ENCODE peak calls at places on chromosomes 12 and 14, in seven cellular contexts. One of them, this sample, is unnamed.

GRCh38 chr12:109447482-109447881 is 29.6 kb downstream of the KCTD10 start:
- DNase-seq in DMS153: no peak
- DNase-seq in GOT3: no peak
- DNase-seq in lung: no peak
- DNase-seq in CD8-positive, alpha-beta memory T cell: no peak
- DNase-seq in HEK293T: no peak
- DNase-seq in neural crest cell: no peak
- DNase-seq in this sample: no peak

GRCh38 chr14:70188292-70188607 is 501 bp downstream of the SLC8A3 start:
- DNase-seq in DMS153: no peak
- DNase-seq in GOT3: no peak
- DNase-seq in lung: no peak
- DNase-seq in CD8-positive, alpha-beta memory T cell: no peak
- DNase-seq in HEK293T: no peak
- DNase-seq in neural crest cell: peak
- DNase-seq in this sample: no peak

GRCh38 chr14:89221109-89221508 is 195.9 kb downstream of the FOXN3 start:
- DNase-seq in DMS153: peak
- DNase-seq in GOT3: no peak
- DNase-seq in lung: no peak
- DNase-seq in CD8-positive, alpha-beta memory T cell: no peak
- DNase-seq in HEK293T: no peak
- DNase-seq in neural crest cell: no peak
- DNase-seq in this sample: no peak

GRCh38 chr12:116964004-116964739 is 53.4 kb downstream of the FBXW8 start:
- DNase-seq in DMS153: peak
- DNase-seq in GOT3: no peak
- DNase-seq in lung: no peak
- DNase-seq in CD8-positive, alpha-beta memory T cell: no peak
- DNase-seq in HEK293T: no peak
- DNase-seq in neural crest cell: no peak
- DNase-seq in this sample: no peak

GRCh38 chr14:89320381-89321000 is 96.5 kb downstream of the FOXN3 start:
- DNase-seq in DMS153: no peak
- DNase-seq in GOT3: no peak
- DNase-seq in lung: no peak
- DNase-seq in CD8-positive, alpha-beta memory T cell: no peak
- DNase-seq in HEK293T: no peak
- DNase-seq in neural crest cell: no peak
- DNase-seq in this sample: no peak

GRCh38 chr12:51351913-51352532 is 5.5 kb upstream of the CELA1 start:
- DNase-seq in DMS153: peak
- DNase-seq in GOT3: no peak
- DNase-seq in lung: peak
- DNase-seq in CD8-positive, alpha-beta memory T cell: no peak
- DNase-seq in HEK293T: peak
- DNase-seq in neural crest cell: peak
- DNase-seq in this sample: peak

GRCh38 chr12:3976351-3976938 is 103.2 kb upstream of the PARP11 start:
- DNase-seq in DMS153: no peak
- DNase-seq in GOT3: no peak
- DNase-seq in lung: no peak
- DNase-seq in CD8-positive, alpha-beta memory T cell: no peak
- DNase-seq in HEK293T: no peak
- DNase-seq in neural crest cell: no peak
- DNase-seq in this sample: no peak

GRCh38 chr14:104199266-104199665 is 60.9 kb downstream of the KIF26A start:
- DNase-seq in DMS153: no peak
- DNase-seq in GOT3: no peak
- DNase-seq in lung: no peak
- DNase-seq in CD8-positive, alpha-beta memory T cell: no peak
- DNase-seq in HEK293T: no peak
- DNase-seq in neural crest cell: no peak
- DNase-seq in this sample: no peak

GRCh38 chr12:105922670-105923102 is 216.1 kb downstream of the NUAK1 start:
- DNase-seq in DMS153: peak
- DNase-seq in GOT3: no peak
- DNase-seq in lung: no peak
- DNase-seq in CD8-positive, alpha-beta memory T cell: no peak
- DNase-seq in HEK293T: no peak
- DNase-seq in neural crest cell: no peak
- DNase-seq in this sample: no peak

GRCh38 chr14:102293784-102294183 is 11.2 kb downstream of the MOK start:
- DNase-seq in DMS153: no peak
- DNase-seq in GOT3: no peak
- DNase-seq in lung: no peak
- DNase-seq in CD8-positive, alpha-beta memory T cell: no peak
- DNase-seq in HEK293T: no peak
- DNase-seq in neural crest cell: no peak
- DNase-seq in this sample: no peak

GRCh38 chr12:108666326-108666995 is 32.8 kb upstream of the SELPLG start:
- DNase-seq in DMS153: no peak
- DNase-seq in GOT3: no peak
- DNase-seq in lung: no peak
- DNase-seq in CD8-positive, alpha-beta memory T cell: no peak
- DNase-seq in HEK293T: no peak
- DNase-seq in neural crest cell: no peak
- DNase-seq in this sample: no peak

GRCh38 chr14:94113908-94114588 is 3.5 kb downstream of the IFI27 start:
- DNase-seq in DMS153: no peak
- DNase-seq in GOT3: no peak
- DNase-seq in lung: no peak
- DNase-seq in CD8-positive, alpha-beta memory T cell: no peak
- DNase-seq in HEK293T: no peak
- DNase-seq in neural crest cell: no peak
- DNase-seq in this sample: no peak

GRCh38 chr12:68037616-68038255 is 48.5 kb downstream of the IFNG-AS1 start:
- DNase-seq in DMS153: no peak
- DNase-seq in GOT3: no peak
- DNase-seq in lung: no peak
- DNase-seq in CD8-positive, alpha-beta memory T cell: no peak
- DNase-seq in HEK293T: no peak
- DNase-seq in neural crest cell: no peak
- DNase-seq in this sample: no peak

GRCh38 chr14:61537567-61538463 is 157.5 kb upstream of the HIF1A start:
- DNase-seq in DMS153: peak
- DNase-seq in GOT3: no peak
- DNase-seq in lung: peak
- DNase-seq in CD8-positive, alpha-beta memory T cell: no peak
- DNase-seq in HEK293T: no peak
- DNase-seq in neural crest cell: no peak
- DNase-seq in this sample: no peak

GRCh38 chr14:31692376-31692781 is 131.2 kb downstream of the NUBPL start:
- DNase-seq in DMS153: no peak
- DNase-seq in GOT3: no peak
- DNase-seq in lung: no peak
- DNase-seq in CD8-positive, alpha-beta memory T cell: no peak
- DNase-seq in HEK293T: no peak
- DNase-seq in neural crest cell: no peak
- DNase-seq in this sample: no peak

GRCh38 chr12:47383942-47384341 is 304.2 kb upstream of the AMIGO2 start:
- DNase-seq in DMS153: no peak
- DNase-seq in GOT3: no peak
- DNase-seq in lung: no peak
- DNase-seq in CD8-positive, alpha-beta memory T cell: no peak
- DNase-seq in HEK293T: no peak
- DNase-seq in neural crest cell: no peak
- DNase-seq in this sample: no peak

GRCh38 chr12:48442191-48442828 is 30.0 kb upstream of the ANP32D start:
- DNase-seq in DMS153: no peak
- DNase-seq in GOT3: no peak
- DNase-seq in lung: no peak
- DNase-seq in CD8-positive, alpha-beta memory T cell: no peak
- DNase-seq in HEK293T: peak
- DNase-seq in neural crest cell: no peak
- DNase-seq in this sample: no peak

This sample was measured in activated T-helper 2 cell treated with anti-CD3 and anti-CD28 coated beads, Interferon-gamma antibody, Interleukin-2, Interleukin-4, amounts not matched to agents 10 μg/mL and 5 μg/mL and 100 μg/mL, durations not matched to agents 14 hours and 24 hours and 36 hours.